ENCODE peak calls at places on chromosome 4, in nine cellular contexts. Y is amniotic stem cell; L is CD8-positive, alpha-beta T cell; J is iris pigment epithelial cell; T is NCI-H187; M is naive B cell; Q is CD8-positive, alpha-beta memory T cell; C is mesothelial cell of epicardium; H is left cardiac atrium. U is an unnamed sample.

GRCh38 chr4:107870916-107871786 is 46.4 kb downstream of the SGMS2 start:
- DNase-seq in Y (no peak), L (no peak), J (no peak), T (no peak), M (no peak), Q (no peak), C (no peak), H (no peak), U (no peak)

GRCh38 chr4:180513076-180513475 is 1730.1 kb upstream of the TENM3 start:
- DNase-seq in Y (no peak), L (no peak), J (no peak), T (peak), M (no peak), Q (no peak), C (no peak), H (no peak), U (no peak)

GRCh38 chr4:79413486-79413885 is 5.5 kb upstream of the GK2 start:
- DNase-seq in Y (no peak), L (no peak), J (no peak), T (no peak), M (no peak), Q (no peak), C (no peak), H (no peak), U (no peak)

GRCh38 chr4:1403591-1404572 is 2.4 kb downstream of the NKX1-1 start:
- DNase-seq in Y (no peak), L (peak), J (no peak), T (no peak), M (no peak), Q (no peak), C (no peak), H (no peak), U (peak)

GRCh38 chr4:126860308-126860707 is 772.4 kb upstream of the INTU start:
- DNase-seq in Y (no peak), L (no peak), J (no peak), T (no peak), M (no peak), Q (no peak), C (no peak), H (no peak), U (no peak)

GRCh38 chr4:102392033-102392744 is 46.9 kb upstream of the SLC39A8 start:
- DNase-seq in Y (no peak), L (no peak), J (no peak), T (no peak), M (no peak), Q (no peak), C (no peak), H (no peak), U (no peak)

GRCh38 chr4:152316969-152317368 is 218.9 kb downstream of the FBXW7 start:
- DNase-seq in Y (peak), L (no peak), J (peak), T (no peak), M (no peak), Q (no peak), C (no peak), H (no peak), U (no peak)

GRCh38 chr4:169239236-169239905 is 31.4 kb downstream of the SH3RF1 start:
- DNase-seq in Y (no peak), L (no peak), J (no peak), T (no peak), M (no peak), Q (no peak), C (no peak), H (no peak), U (no peak)

GRCh38 chr4:148515248-148515647 is 73.0 kb upstream of the NR3C2 start:
- DNase-seq in Y (no peak), L (no peak), J (peak), T (no peak), M (no peak), Q (no peak), C (no peak), H (no peak), U (no peak)

GRCh38 chr4:8647626-8648025 is 55.1 kb downstream of the CPZ start:
- DNase-seq in Y (no peak), L (no peak), J (no peak), T (no peak), M (no peak), Q (no peak), C (peak), H (no peak), U (no peak)

GRCh38 chr4:2798399-2799301 is 5.8 kb downstream of the SH3BP2 start:
- DNase-seq in Y (no peak), L (peak), J (no peak), T (no peak), M (peak), Q (no peak), C (no peak), H (peak), U (no peak)

GRCh38 chr4:123351713-123352112 is 44.9 kb upstream of the SPRY1 start:
- DNase-seq in Y (no peak), L (no peak), J (no peak), T (no peak), M (no peak), Q (no peak), C (no peak), H (no peak), U (no peak)

GRCh38 chr4:94472056-94472826 is 20.5 kb downstream of the PDLIM5 start:
- DNase-seq in Y (peak), L (no peak), J (peak), T (no peak), M (no peak), Q (no peak), C (no peak), H (no peak), U (no peak)

GRCh38 chr4:139658185-139658584 is 7.4 kb upstream of the MGST2 start:
- DNase-seq in Y (no peak), L (no peak), J (no peak), T (no peak), M (no peak), Q (no peak), C (no peak), H (no peak), U (no peak)

GRCh38 chr4:14888790-14889189 is 113.5 kb upstream of the CPEB2 start:
- DNase-seq in Y (no peak), L (no peak), J (peak), T (no peak), M (no peak), Q (no peak), C (no peak), H (no peak), U (no peak)